ENCODE peak calls at places on chromosomes 16 and 17, in five cellular contexts. Q, F, G, L and W are unnamed samples.
A peak's percentile ranks its signal among the peaks of the same experiment; 100 is the strongest.

GRCh38 chr17:8072727-8073461 is 14.6 kb downstream of the ALOX12B start:
- DNase-seq in Q (peak; percentile 76), F (no peak), G (peak; percentile 37), L (no peak), W (peak; percentile 47)

GRCh38 chr17:7476474-7476873 is 3.0 kb downstream of the ZBTB4 start:
- DNase-seq in Q (peak; percentile 63), F (peak; percentile 56), G (peak; percentile 82), L (peak; percentile 20), W (peak; percentile 44)

GRCh38 chr17:74663566-74663965 is 40.0 kb upstream of the CD300E start:
- DNase-seq in Q (no peak), F (no peak), G (peak; percentile 48), L (no peak), W (no peak)

GRCh38 chr17:59641799-59642484 is 22.2 kb downstream of the CLTC start:
- DNase-seq in Q (no peak), F (peak; percentile 25), G (no peak), L (no peak), W (no peak)

GRCh38 chr17:56899403-56899802 is 14.4 kb downstream of the TRIM25 start:
- DNase-seq in Q (peak; percentile 25), F (no peak), G (no peak), L (no peak), W (no peak)

GRCh38 chr16:19110537-19111391 is 3.0 kb upstream of the ITPRIPL2 start:
- DNase-seq in Q (no peak), F (no peak), G (no peak), L (no peak), W (no peak)

GRCh38 chr16:48487287-48487686 is 102.1 kb upstream of the SIAH1 start:
- DNase-seq in Q (no peak), F (no peak), G (peak; percentile 25), L (no peak), W (peak; percentile 36)

GRCh38 chr17:41547378-41547841 is 19.3 kb upstream of the KRT19 start:
- DNase-seq in Q (peak; percentile 70), F (no peak), G (no peak), L (no peak), W (no peak)

GRCh38 chr17:37478187-37478586 is 11.5 kb upstream of the DUSP14 start:
- DNase-seq in Q (no peak), F (no peak), G (peak; percentile 90), L (no peak), W (peak; percentile 80)

GRCh38 chr17:17841620-17842025 is 4.8 kb upstream of the SREBF1 start:
- DNase-seq in Q (peak; percentile 73), F (peak; percentile 48), G (no peak), L (no peak), W (no peak)

GRCh38 chr16:55557186-55557585 is 9.3 kb upstream of the CAPNS2 start:
- DNase-seq in Q (no peak), F (no peak), G (no peak), L (no peak), W (no peak)

GRCh38 chr17:36812762-36813161 is 124.5 kb upstream of the LHX1 start:
- DNase-seq in Q (peak; percentile 77), F (no peak), G (peak; percentile 9), L (no peak), W (no peak)

GRCh38 chr16:30377050-30377811 is 2.6 kb downstream of the MYL11 start:
- DNase-seq in Q (peak; percentile 37), F (peak; percentile 75), G (no peak), L (peak; percentile 81), W (no peak)

GRCh38 chr16:30374538-30374937 is at the start of gene MYL11:
- DNase-seq in Q (peak; percentile 38), F (no peak), G (no peak), L (no peak), W (no peak)

GRCh38 chr16:30375830-30376229 is 1.2 kb downstream of the MYL11 start:
- DNase-seq in Q (peak; percentile 65), F (no peak), G (no peak), L (no peak), W (no peak)

GRCh38 chr16:30377812-30378235 is 3.2 kb downstream of the MYL11 start:
- DNase-seq in Q (peak; percentile 95), F (peak; percentile 95), G (peak; percentile 84), L (no peak), W (peak; percentile 92)

GRCh38 chr16:30376508-30376907 is 1.9 kb downstream of the MYL11 start:
- DNase-seq in Q (peak; percentile 41), F (no peak), G (no peak), L (no peak), W (no peak)
- H3K4me3 ChIP-seq in Q (no peak overlapping the region), F (no peak overlapping the region), G (no peak overlapping the region), L (no peak overlapping the region), W (no peak overlapping the region)

DNA sequence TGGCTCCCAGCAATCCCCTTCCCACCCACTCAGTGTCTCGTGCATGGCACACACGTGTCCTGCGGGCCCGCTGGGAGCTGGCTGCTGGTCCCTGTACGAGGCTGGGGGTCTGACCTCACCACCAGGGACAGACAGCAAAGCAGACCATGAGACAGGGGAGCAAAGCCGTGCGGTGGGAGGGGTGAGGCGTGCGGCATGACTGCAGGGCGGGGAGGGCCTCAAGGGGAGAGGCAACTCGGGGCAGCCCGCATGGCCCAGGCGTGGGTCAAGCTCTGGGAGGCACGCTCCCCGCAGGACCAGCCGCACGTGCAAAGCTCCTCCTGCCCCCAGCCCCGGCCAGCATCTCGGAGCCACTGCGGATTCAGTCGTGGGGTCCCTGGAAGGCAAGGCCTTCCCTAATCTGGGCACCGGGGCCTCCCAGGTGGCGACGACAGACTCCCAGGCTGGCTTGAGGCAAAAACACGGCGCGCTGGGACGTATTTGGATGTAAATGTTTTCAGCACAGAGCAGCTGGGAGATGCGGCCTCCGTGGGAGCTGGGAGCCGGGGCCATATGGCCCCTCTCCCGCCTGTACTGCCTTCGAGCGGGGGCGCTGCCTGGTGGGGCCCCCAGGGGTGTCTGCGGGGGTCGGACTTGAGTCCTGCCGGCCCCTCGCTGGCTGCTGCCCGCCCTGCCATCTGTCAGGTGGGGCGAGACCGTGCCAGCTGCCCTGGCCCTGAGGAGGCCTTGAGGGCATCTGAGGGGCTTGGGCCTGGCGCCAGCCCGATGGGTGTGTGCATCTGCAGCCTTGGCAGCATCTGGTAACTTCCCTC is 12.2 kb upstream of the CBFA2T3 start:
- DNase-seq in Q (no peak), F (no peak), G (no peak), L (no peak), W (no peak)
- H3K4me1 ChIP-seq in Q (peaks cover 4% of the 10 kb centered on the region), F (no peaks in the 10 kb centered on the region), G (no peaks in the 10 kb centered on the region), L (peaks cover 84% of the 10 kb centered on the region), W (no peaks in the 10 kb centered on the region)

DNA sequence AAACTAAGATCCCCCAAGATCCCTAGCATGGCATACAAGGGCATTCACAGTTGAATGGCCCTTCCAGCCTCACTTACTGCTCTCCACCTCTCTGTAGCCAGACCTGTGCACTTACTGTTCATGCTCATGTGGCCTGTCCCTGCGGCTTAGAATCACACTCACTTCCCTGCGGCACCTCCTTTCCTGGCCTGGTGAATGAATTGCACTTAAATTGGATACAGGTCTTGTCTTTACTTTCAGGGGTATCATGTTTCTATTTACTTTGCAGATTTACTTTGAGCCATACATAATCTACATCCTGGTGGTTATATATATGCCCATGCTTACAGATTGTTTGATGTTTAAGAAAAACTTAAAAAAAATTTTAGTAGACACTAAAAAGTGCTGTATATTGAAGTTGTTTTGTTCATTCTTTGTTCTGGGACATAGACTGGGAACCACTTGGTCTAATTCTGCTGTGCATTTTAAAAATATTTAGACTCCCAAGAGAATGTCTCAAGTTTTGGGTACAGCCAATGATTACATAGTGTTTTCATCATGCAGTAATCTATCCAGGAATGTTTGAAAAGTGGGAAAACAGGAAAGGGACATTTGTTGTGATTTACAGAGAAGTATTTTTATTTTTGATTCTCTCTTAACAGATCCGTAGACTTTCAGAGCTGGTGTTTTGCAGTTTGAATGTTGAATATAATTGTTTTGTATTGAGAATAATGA is 63.9 kb downstream of the NUP88 start:
- DNase-seq in Q (no peak), F (no peak), G (peak; percentile 31), L (no peak), W (peak; percentile 70)
- H3K9ac ChIP-seq in Q (no peak overlapping the region), F (no peak overlapping the region), G (peak overlapping the region; percentile 20), L (no peak overlapping the region), W (peak overlapping the region; percentile 81)

GRCh38 chr16:1654505-1655268 is 23.4 kb upstream of the JPT2 start:
- DNase-seq in Q (no peak), F (no peak), G (no peak), L (no peak), W (no peak)
- H3K4me3 ChIP-seq in Q (no peak overlapping the region), F (no peak overlapping the region), G (no peak overlapping the region), L (no peak overlapping the region), W (no peak overlapping the region)